ENCODE peak calls at places on chromosomes 11 and 22, in five cellular contexts. G is thoracic aorta, P is DND-41, T is IMR-90, L is HCT116. Q is an unnamed sample. For H3K36me3, the result is how much of the 10 kb centered on the place peaks cover.

GRCh38 chr22:36930041-36930935 is 16.9 kb downstream of the CSF2RB start:
- DNase-seq in G (no peak), L (no peak), T (no peak), P (no peak), Q (no peak)

GRCh38 chr11:13101836-13102574 is 92.9 kb downstream of the RASSF10 start:
- DNase-seq in L (no peak), G (no peak), T (no peak), P (no peak), Q (no peak)

GRCh38 chr11:103055174-103055890 is 36.6 kb downstream of the DCUN1D5 start:
- DNase-seq in G (no peak), L (peak), T (peak), P (no peak), Q (no peak)

GRCh38 chr11:6505577-6506240 is 8.6 kb downstream of the DNHD1 start:
- DNase-seq in T (peak), L (peak), P (peak), G (no peak), Q (no peak)

GRCh38 chr11:34823197-34823596 is 93.0 kb downstream of the APIP start:
- DNase-seq in P (no peak), L (no peak), G (no peak), T (no peak), Q (no peak)

GRCh38 chr11:8906629-8907028 is 4.4 kb upstream of the AKIP1 start:
- DNase-seq in T (peak), G (no peak), L (peak), P (no peak), Q (no peak)

GRCh38 chr22:26589367-26589844 is 526 bp downstream of the TPST2 start:
- DNase-seq in T (peak), L (no peak), P (peak), G (no peak), Q (peak)

GRCh38 chr11:61983419-61983818 is 16.0 kb upstream of the FTH1 start:
- DNase-seq in P (no peak), L (no peak), G (no peak), T (no peak), Q (no peak)

GRCh38 chr11:6663794-6664478 is 8.3 kb upstream of the DCHS1 start:
- DNase-seq in T (no peak), L (no peak), G (no peak), P (no peak), Q (no peak)

GRCh38 chr22:25409240-25409639 is 155.2 kb upstream of the GRK3 start:
- DNase-seq in T (no peak), L (no peak), G (no peak), P (no peak), Q (no peak)

GRCh38 chr11:68990995-68991780 is 10.4 kb upstream of the MRGPRD start:
- DNase-seq in G (no peak), T (no peak), P (no peak), L (no peak), Q (no peak)

GRCh38 chr22:35070451-35071093 is 4.6 kb downstream of the ISX start:
- DNase-seq in T (no peak), G (no peak), P (no peak), L (no peak), Q (no peak)

GRCh38 chr11:30510750-30511149 is 75.4 kb downstream of the MPPED2 start:
- DNase-seq in G (no peak), T (no peak), L (no peak), P (no peak), Q (no peak)
- H3K4me3 ChIP-seq in G (no peak), T (no peak), L (no peak), P (no peak), Q (no peak)

GRCh38 chr22:41343300-41343699 is 38.4 kb upstream of the TEF start:
- DNase-seq in L (no peak), T (no peak), G (no peak), P (no peak), Q (no peak)
- H3K36me3 ChIP-seq in L (under half), T (half or more), G (half or more), P (half or more), Q (under half)

GRCh38 chr22:17120281-17120680 is 879 bp downstream of the TMEM121B start:
- DNase-seq in T (peak), P (peak), L (no peak), G (no peak), Q (peak)
- TF ChIP-seq CTCF in T (no peak), P (no peak), L (no peak), G (no peak), Q (no peak)

GRCh38 chr11:16357776-16358175 is 1.4 kb upstream of the SOX6 start:
- DNase-seq in L (no peak), G (no peak), P (no peak), T (no peak), Q (no peak)
- H3K4me3 ChIP-seq in L (no peak), G (no peak), P (no peak), T (no peak), Q (no peak)

DNA sequence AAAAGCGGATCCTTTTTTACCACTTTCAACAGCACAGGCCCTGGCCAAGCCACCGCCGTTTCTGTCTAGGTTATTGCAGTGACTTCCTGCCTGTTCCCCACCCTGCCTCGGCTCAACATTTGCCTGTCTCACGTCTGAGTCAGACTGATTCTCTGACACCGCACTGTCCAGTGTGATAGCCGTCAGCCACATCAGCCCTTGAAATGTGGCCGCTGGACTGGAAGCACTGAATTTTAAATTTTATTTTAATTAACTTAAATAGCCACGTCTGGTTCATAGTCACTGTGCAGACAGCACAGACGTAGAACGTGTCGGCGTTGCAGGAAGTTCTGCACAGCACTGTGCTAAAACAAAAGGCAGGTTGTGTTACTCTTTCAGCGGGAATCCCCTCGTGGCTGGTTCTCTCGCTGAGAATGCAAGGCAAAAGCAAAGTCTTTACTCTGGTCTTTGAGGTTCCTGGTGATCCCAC is 56.3 kb upstream of the ADSL start:
- DNase-seq in P (no peak), L (no peak), T (no peak), G (no peak), Q (peak)
- H3K36me3 ChIP-seq in P (half or more), L (under half), T (under half), G (under half), Q (under half)